ENCODE peak calls at places on chromosomes 5 and 9, in four cellular contexts. V, B, N and T are unnamed samples.

GRCh38 chr9:72919246-72919945 is 33.5 kb downstream of the ALDH1A1 start:
- DNase-seq in N (no peak), V (no peak), B (no peak), T (no peak)

GRCh38 chr5:139131062-139131856 is 66.9 kb downstream of the SIL1 start:
- DNase-seq in V (no peak), N (no peak), B (no peak), T (no peak)

GRCh38 chr9:136518623-136519022 is 27.2 kb downstream of the NOTCH1 start:
- DNase-seq in B (no peak), V (no peak), N (no peak), T (no peak)

GRCh38 chr9:97806721-97807120 is 46.3 kb upstream of the FOXE1 start:
- DNase-seq in V (no peak), N (no peak), B (no peak), T (no peak)

GRCh38 chr9:21239917-21240316 is at the start of gene IFNA14:
- DNase-seq in V (no peak), B (no peak), N (no peak), T (no peak)

GRCh38 chr9:92035146-92035545 is 80.1 kb downstream of the SPTLC1 start:
- DNase-seq in V (no peak), N (no peak), B (no peak), T (no peak)

GRCh38 chr9:93645149-93645889 is 68.9 kb downstream of the PHF2 start:
- DNase-seq in B (no peak), N (no peak), V (no peak), T (peak; percentile 1)

GRCh38 chr5:60896991-60897390 is 47.9 kb downstream of the ERCC8 start:
- DNase-seq in N (no peak), B (no peak), V (no peak), T (no peak)

GRCh38 chr5:158382473-158382872 is 523.5 kb upstream of the CLINT1 start:
- DNase-seq in N (no peak), V (peak; percentile 18), B (peak; percentile 97), T (no peak)

GRCh38 chr5:38023799-38024198 is 184.0 kb upstream of the GDNF start:
- DNase-seq in B (no peak), V (no peak), N (no peak), T (no peak)

GRCh38 chr5:93572773-93573626 is 8.0 kb downstream of the NR2F1-AS1 start:
- DNase-seq in N (peak; percentile 56), B (no peak), V (no peak), T (no peak)